ENCODE peak calls at places on chromosomes 11 and 22, in four cellular contexts. U, W, A and X are unnamed samples.

GRCh38 chr11:19345519-19345847 is 104.7 kb upstream of the E2F8 start:
- DNase-seq in U (no peak), A (no peak), W (no peak), X (no peak)

GRCh38 chr11:76207642-76208378 is 1.5 kb upstream of the WNT11 start:
- DNase-seq in A (peak), U (peak), W (peak), X (peak)

GRCh38 chr11:4826425-4826824 is 5.3 kb downstream of the OR51F2 start:
- DNase-seq in W (no peak), U (no peak), A (no peak), X (no peak)

GRCh38 chr22:49815641-49816071 is 12.0 kb downstream of the BRD1 start:
- DNase-seq in A (no peak), W (no peak), U (no peak), X (no peak)

GRCh38 chr22:29510542-29510941 is 30.5 kb downstream of the NEFH start:
- DNase-seq in W (no peak), A (no peak), U (no peak), X (no peak)

GRCh38 chr11:64120951-64121569 is 44.9 kb downstream of the MACROD1 start:
- DNase-seq in U (no peak), A (no peak), W (no peak), X (no peak)

GRCh38 chr11:10322830-10323792 is 18.2 kb downstream of the ADM start:
- DNase-seq in A (peak), U (peak), W (peak), X (peak)

GRCh38 chr11:122161191-122161590 is 45.2 kb upstream of the BLID start:
- DNase-seq in A (no peak), W (no peak), U (no peak), X (no peak)

GRCh38 chr11:105040703-105041102 is 4.4 kb downstream of the CARD16 start:
- DNase-seq in A (no peak), U (no peak), W (no peak), X (no peak)

GRCh38 chr11:94184861-94185260 is 56.2 kb downstream of the PANX1 start:
- DNase-seq in A (no peak), U (no peak), W (no peak), X (no peak)

GRCh38 chr11:706957-707816 is 1.2 kb downstream of the EPS8L2 start:
- DNase-seq in A (peak), U (no peak), W (peak), X (no peak)

GRCh38 chr22:35334010-35334409 is 34.3 kb downstream of the TOM1 start:
- DNase-seq in A (no peak), W (no peak), U (no peak), X (no peak)

GRCh38 chr11:18254781-18255361 is 6.4 kb upstream of the SAA2 start:
- DNase-seq in W (no peak), U (no peak), A (no peak), X (no peak)

GRCh38 chr11:976431-977160 is 50.9 kb downstream of the AP2A2 start:
- DNase-seq in W (no peak), U (no peak), A (no peak), X (no peak)

GRCh38 chr11:119445850-119446249 is 22.9 kb upstream of the THY1 start:
- DNase-seq in A (no peak), U (no peak), W (no peak), X (no peak)

GRCh38 chr11:123166095-123166559 is 28.9 kb downstream of the CLMP start:
- DNase-seq in A (no peak), W (peak), U (no peak), X (no peak)

GRCh38 chr11:77501748-77502147 is 27.9 kb upstream of the PAK1 start:
- DNase-seq in W (no peak), U (no peak), A (no peak), X (no peak)

GRCh38 chr22:27574651-27575050 is 226.9 kb downstream of the MN1 start:
- DNase-seq in A (no peak), U (no peak), W (no peak), X (no peak)

GRCh38 chr11:534592-535518 is 521 bp downstream of the HRAS start:
- DNase-seq in W (no peak), U (no peak), A (no peak), X (peak)

GRCh38 chr11:104946907-104947306 is 21.5 kb downstream of the CASP4 start:
- DNase-seq in A (peak), W (no peak), U (peak), X (no peak)

GRCh38 chr11:19552100-19552499 is 160.5 kb upstream of the NAV2 start:
- DNase-seq in U (no peak), W (no peak), A (no peak), X (no peak)

GRCh38 chr11:66261578-66261977 is 6.9 kb upstream of the RAB1B start:
- DNase-seq in A (no peak), W (no peak), U (no peak), X (no peak)

GRCh38 chr11:66258473-66258893 is 10.0 kb upstream of the RAB1B start:
- DNase-seq in A (no peak), W (no peak), U (no peak), X (no peak)

GRCh38 chr11:66262191-66262590 is 6.2 kb upstream of the RAB1B start:
- DNase-seq in U (no peak), W (no peak), A (no peak), X (no peak)

GRCh38 chr11:66259976-66260375 is 8.5 kb upstream of the RAB1B start:
- DNase-seq in W (no peak), U (no peak), A (no peak), X (no peak)

DNA sequence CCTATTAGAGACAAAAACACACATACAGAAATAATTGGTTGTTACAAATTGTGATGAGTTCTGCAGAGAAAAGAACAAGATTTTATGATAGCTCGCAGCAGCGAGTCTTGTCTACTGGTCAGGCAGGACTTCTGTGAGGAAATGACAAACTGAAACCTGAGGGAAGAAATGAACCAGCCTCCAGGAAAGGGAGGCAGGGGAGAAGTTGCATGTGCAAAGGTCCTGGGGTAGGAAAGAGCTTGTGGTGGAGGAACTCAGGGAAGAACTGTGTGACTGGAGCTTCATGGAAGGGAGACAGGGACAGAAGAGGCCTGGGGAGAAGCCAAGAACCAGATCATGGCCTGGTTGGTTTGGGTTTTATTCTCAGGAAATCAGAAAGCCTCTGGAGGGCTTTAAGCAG is 9.2 kb upstream of the RAB1B start:
- DNase-seq in A (no peak), U (no peak), W (no peak), X (no peak)
- TF ChIP-seq POLR2AphosphoS5 in A (no peak), U (no peak), W (no peak), X (no peak)

DNA sequence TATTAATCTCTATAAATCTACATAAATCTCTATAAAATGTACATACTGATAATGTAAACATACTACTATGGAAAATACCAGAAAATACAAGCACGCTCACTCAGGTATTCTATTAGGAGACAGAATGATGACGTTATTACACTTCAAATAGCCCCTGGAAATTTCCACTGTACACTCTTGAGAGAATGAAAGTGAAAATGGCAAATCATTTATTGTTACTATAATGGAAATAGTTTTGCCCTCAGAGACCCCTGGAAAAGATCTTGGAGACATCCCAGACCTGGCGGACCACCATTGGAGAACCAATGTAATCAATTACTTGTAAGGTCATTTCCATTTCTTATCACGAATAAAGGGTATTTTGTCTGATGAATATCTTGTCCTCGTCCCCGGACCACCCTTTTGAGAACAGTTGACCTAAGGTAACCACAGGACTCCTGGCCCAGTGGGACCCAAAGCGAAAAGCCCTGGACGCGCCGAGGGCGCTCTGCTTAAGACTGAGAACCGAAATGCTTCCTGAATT is 509 bp upstream of the PRRG4 start:
- DNase-seq in U (no peak), A (no peak), W (no peak), X (no peak)
- TF ChIP-seq POLR2A in U (peak), A (no peak), W (peak), X (no peak)

GRCh38 chr22:23163665-23164064 is 16.6 kb upstream of the BCR start:
- DNase-seq in W (peak), U (no peak), A (no peak), X (no peak)
- TF ChIP-seq POLR2AphosphoS5 in W (no peak), U (no peak), A (no peak), X (no peak)

GRCh38 chr22:18001040-18001893 is 23.1 kb downstream of the MICAL3 start:
- DNase-seq in U (peak), A (peak), W (peak), X (peak)
- TF ChIP-seq POLR2A in U (peak), A (peak), W (peak), X (no peak)

DNA sequence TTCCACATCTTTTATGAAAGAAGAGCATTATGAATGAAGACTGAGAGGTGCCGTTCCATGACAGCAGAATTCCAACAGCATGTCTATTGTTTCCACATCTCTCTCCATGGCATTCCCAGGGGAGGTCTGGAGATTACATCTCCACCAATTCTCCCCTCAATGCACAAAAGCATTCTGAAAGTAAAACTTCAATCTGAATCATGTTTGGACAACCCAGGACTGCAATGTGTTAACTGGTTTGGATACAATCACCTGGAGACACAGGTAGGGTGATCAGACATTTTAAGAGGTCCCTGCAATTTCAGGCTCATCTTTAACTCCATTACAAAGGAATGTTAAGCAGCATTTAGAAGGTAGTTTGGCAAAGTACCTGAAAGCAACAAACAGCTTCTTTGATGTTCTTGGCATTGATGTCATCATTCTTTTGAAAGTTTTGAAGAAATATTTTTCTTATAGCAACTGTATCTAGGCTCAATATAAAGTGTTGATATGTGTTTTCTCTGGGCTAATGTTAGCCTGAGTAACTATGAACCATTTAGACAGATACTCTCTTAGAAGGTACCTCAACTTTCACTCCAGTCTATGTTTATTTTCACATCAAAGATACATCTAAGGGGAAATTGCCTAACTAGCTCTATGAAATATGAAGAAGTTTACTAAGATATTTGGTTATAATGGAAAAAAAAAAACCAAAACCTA is 181.4 kb upstream of the MTMR2 start:
- DNase-seq in U (no peak), A (peak), W (no peak), X (no peak)
- TF ChIP-seq POLR2AphosphoS5 in U (no peak), A (no peak), W (no peak), X (no peak)

DNA sequence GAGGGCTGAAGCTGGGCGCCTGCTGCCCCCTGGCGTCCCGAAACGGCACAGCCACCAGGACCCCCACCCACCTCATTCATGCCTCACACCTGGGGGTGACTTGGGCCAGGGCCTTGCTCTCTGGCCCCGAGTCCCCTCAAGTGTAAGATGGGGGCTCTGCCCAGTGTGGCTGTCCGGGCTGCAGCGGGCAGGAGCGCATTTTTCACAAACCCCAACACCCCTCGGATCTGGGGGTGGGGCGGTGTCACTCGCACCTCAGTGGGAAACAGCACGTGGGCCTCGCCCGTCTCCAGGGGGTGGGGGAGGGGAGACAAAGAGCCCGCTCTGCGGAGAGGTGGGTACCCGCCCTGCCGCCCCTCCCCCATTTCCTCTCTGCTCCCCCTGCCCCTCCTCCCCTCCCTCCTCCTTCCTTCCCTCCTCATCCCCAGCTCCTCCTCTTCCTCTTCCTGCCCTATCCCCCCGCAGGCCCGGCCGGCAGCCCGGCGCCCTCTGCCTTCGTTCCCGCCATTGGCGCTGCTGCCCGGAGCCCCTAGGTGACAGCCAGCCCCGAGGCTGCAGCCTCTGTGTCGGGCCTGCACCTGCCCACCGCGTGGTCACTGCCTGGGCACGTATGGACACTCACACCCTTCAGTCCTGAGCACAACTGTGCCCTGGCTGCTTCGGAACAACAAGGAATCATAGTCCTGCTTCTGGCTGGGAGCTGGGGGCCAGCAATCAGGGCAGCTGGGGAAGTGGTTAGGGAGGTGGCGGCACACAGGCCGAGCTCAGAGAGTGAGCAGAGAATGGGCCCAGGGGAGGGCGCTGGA is 6.8 kb upstream of the CDKN1C start:
- DNase-seq in W (peak), A (no peak), U (no peak), X (no peak)
- TF ChIP-seq POLR2A in W (peak), A (no peak), U (peak), X (no peak)

GRCh38 chr22:46958191-46958590 is 195.7 kb downstream of the TBC1D22A start:
- DNase-seq in W (no peak), U (no peak), A (no peak), X (peak)
- TF ChIP-seq POLR2AphosphoS5 in W (no peak), U (no peak), A (no peak), X (no peak)